ENCODE peak calls at places on chromosomes 5 and 9, in five cellular contexts. F is stomach, U is breast epithelium, M is spleen, G is esophagus muscularis mucosa. T is an unnamed sample.

GRCh38 chr5:132477784-132478497 is 12.6 kb downstream of the IRF1 start:
- DNase-seq in F (no peak), U (no peak), M (peak), G (no peak), T (no peak)

GRCh38 chr9:126722252-126722921 is 82.5 kb upstream of the ZBTB43 start:
- DNase-seq in F (peak), U (peak), M (peak), G (peak), T (no peak)

GRCh38 chr9:88775966-88776365 is 215.3 kb upstream of the S1PR3 start:
- DNase-seq in F (no peak), U (no peak), M (no peak), G (peak), T (no peak)

GRCh38 chr5:150301901-150302300 is 804 bp downstream of the ARSI start:
- DNase-seq in F (no peak), U (no peak), M (no peak), G (no peak), T (no peak)

GRCh38 chr5:39376293-39376714 is 12.0 kb upstream of the C9 start:
- DNase-seq in F (no peak), U (no peak), M (no peak), G (no peak), T (no peak)

GRCh38 chr9:36597412-36598178 is 24.9 kb downstream of the MELK start:
- DNase-seq in F (no peak), U (no peak), M (no peak), G (no peak), T (no peak)

GRCh38 chr5:136006767-136007251 is 22.0 kb upstream of the TGFBI start:
- DNase-seq in F (no peak), U (no peak), M (no peak), G (no peak), T (no peak)

GRCh38 chr5:124628721-124629596 is 117.5 kb downstream of the ZNF608 start:
- DNase-seq in F (no peak), U (no peak), M (no peak), G (no peak), T (no peak)

GRCh38 chr5:103019804-103020203 is 100.1 kb downstream of the GIN1 start:
- DNase-seq in F (no peak), U (no peak), M (no peak), G (no peak), T (no peak)

GRCh38 chr9:21836437-21837161 is 34.2 kb downstream of the MTAP start:
- DNase-seq in F (no peak), U (no peak), M (no peak), G (no peak), T (no peak)

GRCh38 chr5:83917261-83917908 is 196.7 kb upstream of the HAPLN1 start:
- DNase-seq in F (no peak), U (no peak), M (no peak), G (no peak), T (no peak)
- TF ChIP-seq POLR2AphosphoS5 in F (no peak), U (no peak), M (no peak), G (no peak), T (no peak)

GRCh38 chr5:141100243-141100805 is at the start of gene PCDHB3:
- DNase-seq in F (no peak), U (no peak), M (no peak), G (no peak), T (no peak)
- TF ChIP-seq CTCF in F (no peak), U (no peak), M (peak), G (peak), T (no peak)

GRCh38 chr9:134138292-134138691 is 2.4 kb downstream of the WDR5 start:
- DNase-seq in F (peak), U (no peak), M (no peak), G (no peak), T (no peak)
- TF ChIP-seq POLR2AphosphoS5 in F (no peak), U (no peak), M (no peak), G (no peak), T (no peak)

GRCh38 chr5:104347119-104347708 is 784.6 kb upstream of the NUDT12 start:
- DNase-seq in F (no peak), U (no peak), M (no peak), G (no peak), T (no peak)
- TF ChIP-seq CTCF in F (no peak), U (no peak), M (no peak), G (no peak), T (no peak)

DNA sequence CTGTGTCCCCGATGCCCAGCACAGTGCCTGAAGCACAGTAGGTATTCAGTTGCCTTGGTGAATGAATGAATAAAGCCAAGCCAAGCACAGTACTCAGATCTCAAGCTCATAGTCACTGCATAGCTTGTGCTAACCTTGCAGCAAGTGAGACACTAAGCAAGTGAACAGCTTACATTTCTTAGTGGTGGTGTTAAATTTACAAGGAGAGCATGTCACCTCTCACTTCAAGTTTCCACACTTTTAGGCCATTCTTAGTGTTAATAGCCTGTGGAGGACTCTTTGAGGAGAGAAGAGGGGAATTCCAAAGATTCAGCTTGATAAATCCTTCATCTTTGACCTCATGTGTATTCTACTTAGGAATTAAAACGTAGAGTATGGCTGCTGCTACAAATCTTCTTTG is 104.7 kb downstream of the C9orf152 start:
- DNase-seq in F (no peak), U (no peak), M (no peak), G (no peak), T (no peak)
- TF ChIP-seq POLR2AphosphoS5 in F (no peak), U (no peak), M (no peak), G (no peak), T (no peak)

GRCh38 chr5:7392401-7393024 is 3.4 kb upstream of the ADCY2 start:
- DNase-seq in F (no peak), U (no peak), M (no peak), G (peak), T (no peak)
- TF ChIP-seq CTCF in F (no peak), U (peak), M (no peak), G (peak), T (no peak)

DNA sequence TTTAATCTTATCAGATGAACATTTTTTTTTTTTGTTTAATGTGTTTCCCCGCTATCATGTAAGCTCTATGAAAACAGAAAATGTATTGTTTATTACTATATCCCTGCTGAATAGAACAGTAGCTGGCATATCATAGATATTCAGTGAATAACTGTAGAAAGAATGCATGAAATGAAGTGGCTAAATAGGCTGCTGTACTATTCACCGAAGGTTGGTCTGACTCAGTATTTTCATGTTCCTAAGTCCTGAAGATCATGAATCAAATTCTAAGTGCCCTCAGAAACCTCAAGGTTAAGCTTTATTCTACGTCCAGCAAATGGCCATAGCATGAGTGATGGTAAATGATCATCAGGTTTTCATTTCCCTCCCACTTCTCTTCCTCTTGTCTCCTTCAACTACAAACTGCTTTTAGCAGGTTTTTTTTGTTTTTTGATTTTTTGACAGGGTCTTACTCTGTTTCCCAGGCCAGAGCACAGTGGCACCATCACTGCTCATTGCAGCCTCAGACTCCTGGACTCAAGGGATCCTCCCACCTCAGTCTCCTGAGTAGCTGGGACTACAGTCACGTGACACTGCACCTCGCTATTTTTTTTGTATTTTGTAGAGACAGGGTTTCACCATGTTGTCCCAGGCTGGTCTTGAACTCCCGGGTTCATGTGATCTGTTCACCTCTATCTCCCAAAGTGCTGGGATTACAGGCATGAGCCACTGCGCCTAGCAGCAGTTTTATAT is 19.1 kb upstream of the ZFAND5 start:
- DNase-seq in F (no peak), U (no peak), M (no peak), G (no peak), T (no peak)
- TF ChIP-seq POLR2AphosphoS5 in F (no peak), U (no peak), M (no peak), G (no peak), T (no peak)

DNA sequence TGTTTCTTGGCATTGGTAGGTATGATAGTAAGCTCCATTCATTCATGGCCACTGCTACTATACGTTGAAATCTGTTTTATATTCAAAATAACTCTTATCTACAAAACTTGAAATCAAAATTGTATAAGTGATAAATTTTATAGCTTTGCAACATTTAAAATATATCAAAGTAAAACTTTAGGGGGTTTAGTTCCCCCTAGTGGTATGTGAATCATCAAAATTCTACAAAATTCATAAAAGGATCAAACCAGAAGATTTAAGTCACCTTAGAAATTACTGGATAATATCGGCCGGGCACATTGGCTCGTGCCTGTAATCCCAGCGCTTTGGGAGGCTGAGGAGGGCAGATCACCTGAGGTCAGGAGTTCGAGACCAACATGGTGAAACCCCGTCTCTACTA is 243.0 kb upstream of the CDH18 start:
- DNase-seq in F (no peak), U (no peak), M (no peak), G (no peak), T (no peak)
- TF ChIP-seq CTCF in F (no peak), U (no peak), M (no peak), G (no peak), T (no peak)

DNA sequence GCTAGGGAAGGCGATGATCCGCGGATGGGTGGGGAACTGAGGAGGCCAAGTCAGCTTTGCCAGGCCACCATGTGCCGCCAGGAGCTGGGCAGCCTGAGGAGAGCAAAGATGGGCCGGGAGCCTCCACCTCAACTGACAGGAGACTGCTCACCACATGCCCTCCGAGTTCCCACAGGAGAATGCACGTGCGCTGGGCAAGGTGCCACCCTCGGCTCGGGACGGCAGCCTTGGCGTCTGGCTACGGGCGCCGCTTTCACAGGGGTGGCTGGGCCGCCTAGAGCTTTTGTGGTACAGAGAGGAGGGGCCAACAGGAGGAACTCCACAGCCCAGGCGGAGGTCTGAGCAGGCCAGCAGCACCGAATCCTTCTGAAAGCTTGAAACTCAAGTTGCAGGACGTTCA is 5.3 kb upstream of the TBC1D9B start:
- DNase-seq in F (peak), U (peak), M (peak), G (no peak), T (no peak)
- TF ChIP-seq POLR2AphosphoS5 in F (no peak), U (no peak), M (no peak), G (no peak), T (no peak)